ENCODE peak calls at places on chromosome 11, in eight cellular contexts. K is H9, S is psoas muscle, E is transverse colon, R is Karpas-422, G is heart right ventricle, M is breast epithelium, L is K562. A is an unnamed sample.

GRCh38 chr11:2521681-2522630 is 77.1 kb downstream of the KCNQ1 start:
- DNase-seq in M (no peak), K (peak; percentile 23), E (peak; percentile 3), G (no peak), R (no peak), L (no peak), S (peak; percentile 7), A (peak; percentile 58)

GRCh38 chr11:9089636-9090035 is 1.8 kb downstream of the SCUBE2 start:
- DNase-seq in E (peak; percentile 48), M (no peak), S (no peak), R (no peak), K (no peak), G (no peak), L (no peak), A (no peak)

GRCh38 chr11:131297441-131297840 is 73.0 kb upstream of the NTM start:
- DNase-seq in R (no peak), S (no peak), G (no peak), L (no peak), M (no peak), E (no peak), K (no peak), A (no peak)

GRCh38 chr11:129960216-129961214 is 42.1 kb downstream of the PRDM10 start:
- DNase-seq in M (no peak), R (no peak), E (no peak), L (no peak), K (no peak), S (no peak), G (no peak), A (no peak)

GRCh38 chr11:67408437-67409200 is 4.7 kb downstream of the TBC1D10C start:
- DNase-seq in E (no peak), K (no peak), S (no peak), L (no peak), R (no peak), M (no peak), G (no peak), A (no peak)

GRCh38 chr11:103897156-103897555 is 139.3 kb upstream of the DDI1 start:
- DNase-seq in S (no peak), K (no peak), G (no peak), R (peak; percentile 75), E (no peak), M (no peak), L (no peak), A (no peak)

GRCh38 chr11:65588199-65589054 is 7.2 kb downstream of the KCNK7 start:
- DNase-seq in R (peak; percentile 91), L (peak; percentile 84), G (peak; percentile 63), K (peak; percentile 84), S (peak; percentile 75), M (no peak), E (peak; percentile 83), A (no peak)

GRCh38 chr11:68660066-68660810 is 24.1 kb upstream of the GAL start:
- DNase-seq in S (no peak), G (no peak), K (no peak), E (no peak), M (peak; percentile 37), R (no peak), L (no peak), A (no peak)

GRCh38 chr11:92881940-92882339 is 87.5 kb upstream of the MTNR1B start:
- DNase-seq in M (no peak), R (no peak), S (no peak), G (no peak), L (no peak), K (no peak), E (no peak), A (no peak)

GRCh38 chr11:94315664-94316063 is 11.3 kb downstream of the IZUMO1R start:
- DNase-seq in L (no peak), M (no peak), R (no peak), G (no peak), S (no peak), E (no peak), K (no peak), A (no peak)

GRCh38 chr11:64074239-64074638 is 38.5 kb downstream of the FLRT1 start:
- DNase-seq in E (no peak), K (no peak), R (no peak), G (no peak), L (peak; percentile 79), S (no peak), M (no peak), A (no peak)

GRCh38 chr11:34232810-34233209 is 125.0 kb downstream of the ABTB2 start:
- DNase-seq in R (no peak), K (no peak), M (no peak), L (no peak), E (no peak), G (no peak), S (no peak), A (no peak)

GRCh38 chr11:58549644-58550043 is 26.0 kb downstream of the LPXN start:
- DNase-seq in E (no peak), M (no peak), S (no peak), G (peak; percentile 32), K (no peak), R (no peak), L (no peak), A (no peak)

GRCh38 chr11:125062196-125062930 is 742 bp upstream of the SLC37A2 start:
- DNase-seq in G (no peak), S (no peak), L (no peak), K (no peak), R (no peak), E (no peak), M (no peak), A (no peak)

GRCh38 chr11:91823252-91823830 is 401.3 kb upstream of the FAT3 start:
- DNase-seq in K (no peak), S (no peak), G (no peak), L (no peak), R (no peak), E (no peak), M (no peak), A (no peak)

GRCh38 chr11:28243057-28243456 is 134.9 kb downstream of the METTL15 start:
- DNase-seq in G (no peak), K (no peak), E (no peak), S (no peak), R (no peak), L (no peak), M (no peak), A (no peak)

GRCh38 chr11:92227233-92227593 is 2.6 kb downstream of the FAT3 start:
- DNase-seq in L (no peak), R (no peak), K (peak; percentile 44), M (no peak), E (no peak), S (no peak), G (no peak), A (no peak)

GRCh38 chr11:102385053-102385976 is 38.3 kb downstream of the BIRC2 start:
- DNase-seq in M (no peak), S (no peak), R (no peak), E (no peak), K (no peak), G (no peak), L (peak; percentile 7), A (no peak)

GRCh38 chr11:36069576-36070214 is 125.8 kb downstream of the LDLRAD3 start:
- DNase-seq in G (no peak), S (no peak), L (no peak), M (no peak), K (peak; percentile 63), E (no peak), R (peak; percentile 82), A (no peak)

DNA sequence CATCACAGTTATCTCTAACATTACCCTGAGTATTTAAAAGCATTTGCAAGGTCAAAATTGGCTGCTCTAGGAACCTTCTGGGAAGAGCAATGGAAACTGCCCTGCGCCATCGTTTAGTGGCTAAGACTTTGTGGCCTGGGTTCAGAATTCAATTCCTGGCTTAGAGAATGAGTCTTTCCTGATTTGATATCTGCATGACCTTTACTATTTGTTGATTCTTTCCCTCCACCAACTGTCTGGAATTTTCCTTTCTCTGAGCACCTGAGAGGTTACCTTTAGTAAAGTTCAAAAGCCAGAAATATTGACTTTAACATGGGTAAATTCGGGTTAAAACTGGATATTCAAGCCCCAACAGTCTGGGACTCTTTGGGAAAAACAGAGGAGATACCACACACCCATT is 43.0 kb upstream of the SLC5A12 start:
- DNase-seq in K (no peak), R (no peak), M (no peak), G (no peak), L (no peak), E (no peak), S (no peak), A (no peak)
- H3K27ac ChIP-seq in K (no peak overlapping the region), R (no peak overlapping the region), M (no peak overlapping the region), G (no peak overlapping the region), L (no peak overlapping the region), E (no peak overlapping the region), S (no peak overlapping the region), A (no peak overlapping the region)

DNA sequence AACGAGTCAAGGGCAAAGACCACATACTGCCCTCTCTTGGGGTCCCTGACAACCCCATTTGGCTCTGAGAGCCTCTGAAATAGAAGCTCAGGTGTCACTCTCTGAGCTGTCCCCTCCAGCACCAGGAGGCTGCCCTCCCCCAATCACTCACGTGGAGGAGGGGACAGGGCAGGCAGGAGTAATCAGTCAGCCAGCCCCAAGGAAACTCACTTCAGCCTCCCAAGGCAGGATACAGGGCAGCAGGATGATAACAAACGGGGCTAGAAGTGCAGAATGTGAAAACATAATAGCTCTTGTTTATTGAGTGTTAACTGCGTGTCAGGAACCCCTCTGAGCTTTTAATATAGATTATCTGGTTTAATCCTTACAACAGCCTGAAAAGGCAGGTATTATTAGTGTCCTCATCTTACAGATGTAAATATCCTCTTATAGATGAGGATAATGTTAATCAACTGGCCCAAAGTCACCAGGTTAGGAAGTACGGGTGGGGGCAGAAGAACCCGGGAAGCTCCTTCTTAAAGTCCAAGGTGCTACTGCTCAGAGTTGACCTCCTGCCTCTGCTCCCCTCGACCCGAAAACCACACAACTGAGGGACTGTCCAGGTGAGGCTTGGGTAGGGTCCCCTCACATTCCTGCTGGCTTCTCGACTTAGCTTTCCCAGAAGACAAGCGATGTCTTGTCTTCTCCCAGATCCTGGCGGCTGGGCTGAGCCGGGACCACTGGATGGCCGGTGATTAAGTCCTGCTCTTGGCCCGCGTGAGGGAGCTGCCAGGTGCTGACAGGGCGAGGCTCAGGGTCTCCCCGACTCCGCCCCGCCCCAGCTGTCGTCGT is 2.7 kb downstream of the CHRM4 start:
- DNase-seq in K (no peak), S (no peak), R (no peak), L (peak; percentile 77), G (no peak), E (no peak), M (no peak), A (no peak)
- H3K27ac ChIP-seq in K (no peak overlapping the region), S (no peak overlapping the region), R (no peak overlapping the region), L (no peak overlapping the region), G (no peak overlapping the region), E (no peak overlapping the region), M (no peak overlapping the region), A (no peak overlapping the region)

DNA sequence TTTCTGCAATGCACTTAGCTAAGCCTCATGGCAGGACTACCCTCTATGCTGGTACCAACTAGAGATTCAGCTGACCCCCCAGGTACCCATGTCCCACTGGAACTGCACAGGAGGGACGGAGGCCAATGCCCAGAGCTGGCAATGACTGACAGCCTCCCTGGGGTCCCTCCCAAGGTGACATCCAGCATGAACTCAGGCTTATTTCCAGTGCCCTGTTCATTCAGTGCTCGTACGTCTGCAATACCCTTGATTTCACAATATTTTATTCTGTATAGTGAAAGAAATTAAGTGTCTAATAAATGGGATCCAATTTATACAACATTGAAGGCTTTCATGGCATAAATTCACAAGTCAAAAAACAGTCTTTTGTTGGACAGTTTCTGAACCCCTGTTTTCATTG is 20.2 kb downstream of the ETS1 start:
- DNase-seq in M (no peak), R (no peak), E (no peak), K (no peak), L (no peak), G (no peak), S (no peak), A (no peak)
- H3K27ac ChIP-seq in M (no peak overlapping the region), R (no peak overlapping the region), E (no peak overlapping the region), K (no peak overlapping the region), L (no peak overlapping the region), G (peak overlapping the region; percentile 82), S (no peak overlapping the region), A (no peak overlapping the region)

GRCh38 chr11:59551651-59552521 is 40.5 kb downstream of the OR4D9 start:
- DNase-seq in R (peak; percentile 57), E (no peak), L (peak; percentile 47), M (no peak), S (no peak), G (peak; percentile 36), K (peak; percentile 36), A (no peak)
- H3K27ac ChIP-seq in R (no peak overlapping the region), E (peak overlapping the region; percentile 86), L (peak overlapping the region; percentile 100), M (peak overlapping the region; percentile 88), S (peak overlapping the region; percentile 87), G (peak overlapping the region; percentile 84), K (no peak overlapping the region), A (peak overlapping the region; percentile 89)